ENCODE peak calls at places on chromosomes 4 and X, in ten cellular contexts. C is prostate gland, Z is lower lobe of right lung, V is psoas muscle, K is ovary, Y is choroid plexus epithelial cell, I is fibroblast of pulmonary artery, P is heart right ventricle, T is progenitor cell of endocrine pancreas, N is MCF 10A. J is an unnamed sample.

GRCh38 chr4:80788798-80789197 is 241.7 kb upstream of the BMP3 start:
- DNase-seq in K (no peak), P (no peak), C (no peak), V (no peak), N (peak; percentile 32), Y (peak; percentile 52), T (no peak), I (peak; percentile 10), Z (no peak), J (no peak)

GRCh38 chrX:11664211-11664888 is 1.4 kb downstream of the ARHGAP6 start:
- DNase-seq in T (no peak), V (peak; percentile 13), N (no peak), I (peak; percentile 11), K (peak; percentile 27), Z (no peak), C (no peak), P (peak; percentile 21), Y (peak; percentile 32), J (no peak)

GRCh38 chr4:77621254-77621653 is 15.6 kb downstream of the CXCL13 start:
- DNase-seq in I (no peak), C (no peak), N (no peak), K (no peak), Y (no peak), P (no peak), V (no peak), Z (no peak), T (no peak), J (no peak)

GRCh38 chrX:39327255-39327654 is 526.0 kb downstream of the MID1IP1 start:
- DNase-seq in Z (no peak), P (no peak), N (no peak), K (no peak), T (no peak), I (no peak), V (no peak), C (no peak), Y (no peak), J (no peak)

GRCh38 chr4:159212675-159213297 is 109.9 kb downstream of the RAPGEF2 start:
- DNase-seq in Y (no peak), C (no peak), T (no peak), P (no peak), K (no peak), I (no peak), Z (no peak), V (no peak), N (no peak), J (no peak)

GRCh38 chr4:88533937-88534750 is 10.6 kb upstream of the PYURF start:
- DNase-seq in Z (no peak), K (no peak), I (peak; percentile 61), C (no peak), Y (peak; percentile 61), N (peak; percentile 61), P (no peak), T (no peak), V (no peak), J (no peak)

GRCh38 chr4:128220286-128221235 is 67.1 kb downstream of the PGRMC2 start:
- DNase-seq in T (no peak), Y (peak; percentile 86), C (no peak), Z (no peak), I (peak; percentile 73), P (no peak), V (no peak), N (peak; percentile 59), K (no peak), J (no peak)

GRCh38 chrX:106168107-106168506 is at the start of gene PWWP3B:
- DNase-seq in K (peak; percentile 77), I (peak; percentile 69), T (no peak), C (peak; percentile 16), N (peak; percentile 76), Z (peak; percentile 48), Y (peak; percentile 80), P (peak; percentile 26), V (no peak), J (no peak)

GRCh38 chr4:55363618-55364420 is 17.8 kb downstream of the SRD5A3 start:
- DNase-seq in P (no peak), K (no peak), C (no peak), V (peak; percentile 24), I (no peak), N (no peak), T (no peak), Y (no peak), Z (no peak), J (peak; percentile 43)

GRCh38 chrX:1874416-1874815 is 259.6 kb downstream of the ASMT start:
- DNase-seq in Z (no peak), K (no peak), I (no peak), V (no peak), Y (no peak), P (no peak), C (no peak), T (no peak), N (no peak), J (no peak)

GRCh38 chrX:151359931-151360871 is 36.8 kb upstream of the VMA21 start:
- DNase-seq in N (peak; percentile 39), T (peak; percentile 36), Y (peak; percentile 10), Z (peak; percentile 44), V (peak; percentile 27), C (no peak), P (peak; percentile 30), K (peak; percentile 16), I (peak; percentile 7), J (no peak)

GRCh38 chrX:47941423-47941822 is 62.4 kb downstream of the ZNF182 start:
- DNase-seq in T (no peak), V (no peak), P (no peak), I (no peak), Z (no peak), Y (no peak), C (no peak), K (no peak), N (no peak), J (no peak)

GRCh38 chr4:125187621-125188176 is 127.1 kb upstream of the FAT4 start:
- DNase-seq in Y (no peak), T (no peak), K (no peak), V (no peak), C (peak; percentile 14), Z (no peak), P (peak; percentile 18), I (no peak), N (peak; percentile 64), J (no peak)

GRCh38 chr4:182144621-182145359 is 98.4 kb upstream of the TENM3 start:
- DNase-seq in V (peak; percentile 25), I (peak; percentile 15), P (no peak), C (no peak), Z (no peak), Y (no peak), N (peak; percentile 28), T (peak; percentile 26), K (peak; percentile 26), J (no peak)

GRCh38 chr4:87342872-87343271 is 20.2 kb upstream of the HSD17B13 start:
- DNase-seq in V (no peak), Z (no peak), I (no peak), K (no peak), N (no peak), Y (no peak), P (no peak), T (no peak), C (no peak), J (no peak)

GRCh38 chrX:38627683-38628082 is 66.3 kb downstream of the TSPAN7 start:
- DNase-seq in Y (peak; percentile 37), C (no peak), Z (no peak), V (no peak), P (no peak), I (peak; percentile 10), K (no peak), T (no peak), N (peak; percentile 57), J (no peak)

GRCh38 chr4:18314731-18315130 is 293.2 kb upstream of the LCORL start:
- DNase-seq in I (no peak), K (no peak), C (no peak), Y (no peak), N (no peak), Z (no peak), P (no peak), V (no peak), T (no peak), J (no peak)

GRCh38 chr4:173381610-173382009 is 10.9 kb downstream of the SAP30 start:
- DNase-seq in N (no peak), Z (no peak), P (no peak), C (no peak), K (no peak), T (no peak), V (no peak), Y (no peak), I (peak; percentile 45), J (no peak)

GRCh38 chrX:108439434-108439883 is at the start of gene COL4A5:
- DNase-seq in C (peak; percentile 64), K (peak; percentile 49), Y (peak; percentile 93), Z (peak; percentile 43), N (peak; percentile 90), P (peak; percentile 25), T (peak; percentile 51), I (peak; percentile 92), V (peak; percentile 31), J (no peak)

GRCh38 chrX:132171478-132171877 is 43.7 kb upstream of the FRMD7 start:
- DNase-seq in P (no peak), T (no peak), K (no peak), C (no peak), I (peak; percentile 10), V (no peak), Z (no peak), N (peak; percentile 8), Y (peak; percentile 7), J (no peak)
- TF ChIP-seq CTCF in P (peak; percentile 43), T (no peak), K (no peak), C (no peak), I (no peak), V (no peak), Z (no peak), N (no peak), Y (no peak), J (no peak)

GRCh38 chr4:74056114-74056857 is 17.8 kb upstream of the CXCL3 start:
- DNase-seq in Y (peak; percentile 73), P (no peak), N (no peak), I (peak; percentile 43), V (no peak), K (no peak), T (no peak), Z (no peak), C (no peak), J (no peak)
- TF ChIP-seq CTCF in Y (peak; percentile 48), P (no peak), N (no peak), I (no peak), V (no peak), K (no peak), T (no peak), Z (no peak), C (no peak), J (no peak)

GRCh38 chr4:185011408-185011807 is 6.9 kb upstream of the HELT start:
- DNase-seq in K (no peak), N (peak; percentile 43), T (peak; percentile 65), C (no peak), I (no peak), Y (no peak), Z (no peak), V (no peak), P (no peak), J (no peak)
- TF ChIP-seq CTCF in K (no peak), N (peak; percentile 25), T (peak; percentile 76), C (no peak), I (peak; percentile 49), Y (peak; percentile 65), Z (peak; percentile 24), V (no peak), P (peak; percentile 31), J (peak; percentile 51)

DNA sequence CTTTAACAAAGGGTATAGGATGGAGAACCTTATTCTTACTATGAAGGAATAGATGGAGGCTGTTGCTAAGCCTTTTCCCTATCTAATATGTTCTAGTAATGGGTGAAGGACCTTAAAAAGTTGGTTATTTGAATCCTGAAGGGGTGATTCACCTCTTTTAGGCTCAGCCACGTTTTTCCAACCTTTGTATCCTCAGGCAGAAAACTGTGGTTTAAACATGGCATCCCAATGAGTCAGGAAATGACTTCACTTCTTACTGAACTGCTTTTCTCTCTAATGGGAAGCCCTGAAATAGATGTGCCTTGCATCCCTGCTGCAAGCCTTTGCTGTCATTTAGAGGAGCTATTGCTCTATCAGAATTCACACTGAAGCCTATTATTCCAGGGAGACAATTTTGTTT is 191.0 kb upstream of the ARX start:
- DNase-seq in V (no peak), Z (no peak), T (no peak), I (no peak), K (no peak), N (peak; percentile 77), Y (no peak), P (no peak), C (no peak), J (no peak)
- TF ChIP-seq CTCF in V (no peak), Z (no peak), T (no peak), I (no peak), K (no peak), N (no peak), Y (no peak), P (no peak), C (no peak), J (no peak)

J was measured in right atrium auricular region.